ENCODE peak calls at places on chromosomes 2 and 18, in five cellular contexts. One of them, this sample, is unnamed.

GRCh38 chr2:68646303-68646702 is 2.9 kb downstream of the PROKR1 start:
- DNase-seq in astrocyte: no peak
- DNase-seq in heart right ventricle: no peak
- DNase-seq in GM23338: no peak
- DNase-seq in A549: peak
- DNase-seq in this sample: no peak

GRCh38 chr2:114065731-114066130 is 175.8 kb downstream of the ACTR3 start:
- DNase-seq in heart right ventricle: no peak
- DNase-seq in astrocyte: no peak
- DNase-seq in A549: no peak
- DNase-seq in GM23338: no peak
- DNase-seq in this sample: no peak

GRCh38 chr2:70949086-70949485 is 13.4 kb downstream of the ATP6V1B1 start:
- DNase-seq in A549: no peak
- DNase-seq in heart right ventricle: no peak
- DNase-seq in GM23338: no peak
- DNase-seq in astrocyte: no peak
- DNase-seq in this sample: no peak

GRCh38 chr2:234805826-234806225 is 146.0 kb upstream of the SH3BP4 start:
- DNase-seq in A549: no peak
- DNase-seq in heart right ventricle: no peak
- DNase-seq in GM23338: no peak
- DNase-seq in astrocyte: peak
- DNase-seq in this sample: no peak

GRCh38 chr18:58896268-58896667 is 31.6 kb downstream of the ZNF532 start:
- DNase-seq in heart right ventricle: no peak
- DNase-seq in astrocyte: no peak
- DNase-seq in GM23338: no peak
- DNase-seq in A549: no peak
- DNase-seq in this sample: no peak

GRCh38 chr18:3452750-3453539 is 3.0 kb downstream of the TGIF1 start:
- DNase-seq in astrocyte: peak
- DNase-seq in heart right ventricle: no peak
- DNase-seq in GM23338: no peak
- DNase-seq in A549: peak
- DNase-seq in this sample: no peak

GRCh38 chr2:189876271-189876670 is 92.0 kb downstream of the PMS1 start:
- DNase-seq in heart right ventricle: no peak
- DNase-seq in astrocyte: no peak
- DNase-seq in GM23338: no peak
- DNase-seq in A549: no peak
- DNase-seq in this sample: no peak

GRCh38 chr2:230137902-230138539 is 69.3 kb upstream of the SLC16A14 start:
- DNase-seq in A549: no peak
- DNase-seq in heart right ventricle: no peak
- DNase-seq in GM23338: no peak
- DNase-seq in astrocyte: peak
- DNase-seq in this sample: peak

GRCh38 chr2:156452971-156453370 is 16.8 kb downstream of the GPD2 start:
- DNase-seq in heart right ventricle: no peak
- DNase-seq in A549: no peak
- DNase-seq in GM23338: no peak
- DNase-seq in astrocyte: peak
- DNase-seq in this sample: no peak

GRCh38 chr2:158457826-158458616 is 1.3 kb downstream of the PKP4 start:
- DNase-seq in GM23338: peak
- DNase-seq in heart right ventricle: peak
- DNase-seq in A549: peak
- DNase-seq in astrocyte: peak
- DNase-seq in this sample: peak

GRCh38 chr2:135925571-135925970 is 49.3 kb upstream of the MCM6 start:
- DNase-seq in astrocyte: no peak
- DNase-seq in GM23338: no peak
- DNase-seq in heart right ventricle: no peak
- DNase-seq in A549: no peak
- DNase-seq in this sample: no peak

GRCh38 chr2:122706757-122707223 is 951.3 kb downstream of the TSN start:
- DNase-seq in A549: no peak
- DNase-seq in astrocyte: no peak
- DNase-seq in GM23338: no peak
- DNase-seq in heart right ventricle: no peak
- DNase-seq in this sample: no peak

GRCh38 chr2:26846881-26847662 is 860 bp upstream of the DPYSL5 start:
- DNase-seq in astrocyte: no peak
- DNase-seq in GM23338: peak
- DNase-seq in heart right ventricle: no peak
- DNase-seq in A549: no peak
- DNase-seq in this sample: no peak

DNA sequence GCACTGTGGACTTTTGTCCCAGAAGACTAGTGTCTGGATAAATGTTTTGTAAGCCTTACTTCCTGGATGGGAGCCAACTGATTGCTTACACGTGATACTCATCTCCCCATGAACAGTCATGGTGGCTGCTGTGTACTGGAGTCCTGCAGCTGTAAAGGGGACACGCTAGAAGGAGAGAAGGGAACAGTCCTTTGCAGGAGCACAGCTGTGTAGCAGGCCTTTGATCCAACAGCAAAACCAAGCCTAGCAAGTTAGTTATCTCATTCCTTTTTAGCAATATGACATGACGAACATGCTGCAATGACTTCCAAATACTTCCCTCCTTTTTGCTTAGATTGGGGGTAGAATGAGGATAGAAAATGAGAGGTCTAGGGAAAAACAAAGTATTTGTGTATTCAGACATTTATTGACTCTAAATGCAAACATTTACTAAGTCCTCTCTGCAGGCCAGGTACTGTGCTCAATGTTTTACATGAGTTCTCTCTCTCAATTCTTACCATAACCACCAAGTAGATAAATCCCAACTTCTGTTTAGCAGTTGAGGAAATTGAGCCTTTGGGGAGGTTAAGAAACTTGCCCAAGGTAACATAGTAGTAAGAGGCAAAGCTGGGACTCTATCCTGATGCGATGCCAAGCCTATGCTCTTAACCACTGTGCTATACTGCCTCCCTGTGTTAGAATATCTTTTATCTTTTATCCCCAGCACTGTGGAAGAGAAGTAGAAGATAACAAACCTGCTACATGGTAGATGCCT is 55.4 kb upstream of the CD28 start:
- DNase-seq in GM23338: peak
- DNase-seq in heart right ventricle: peak
- DNase-seq in astrocyte: peak
- DNase-seq in A549: peak
- DNase-seq in this sample: peak
- H3K27ac ChIP-seq in GM23338: no peak
- H3K27ac ChIP-seq in heart right ventricle: peak
- H3K27ac ChIP-seq in astrocyte: no peak
- H3K27ac ChIP-seq in A549: peak
- H3K27ac ChIP-seq in this sample: peak

DNA sequence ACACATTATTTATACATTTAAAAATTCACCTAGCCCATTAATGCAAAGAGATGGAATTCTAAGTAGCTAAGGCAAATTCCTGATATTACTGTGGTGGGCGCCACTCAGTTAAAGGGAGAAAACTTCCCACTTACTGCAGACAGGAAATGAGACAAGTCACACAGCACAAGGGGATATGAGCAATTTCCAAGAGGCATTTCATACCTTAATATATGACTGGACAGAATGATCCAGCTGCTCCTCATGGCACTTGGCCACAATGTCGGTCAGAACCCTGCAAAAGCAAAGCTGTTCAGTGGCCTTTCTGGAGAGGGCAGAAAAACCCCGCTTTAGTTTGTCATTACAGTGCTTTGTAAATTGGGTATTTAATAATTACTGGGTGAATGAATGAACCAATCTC is 121.4 kb upstream of the CCDC195 start:
- DNase-seq in A549: no peak
- DNase-seq in heart right ventricle: peak
- DNase-seq in astrocyte: peak
- DNase-seq in GM23338: no peak
- DNase-seq in this sample: peak
- TF ChIP-seq CTCF in A549: no peak
- TF ChIP-seq CTCF in heart right ventricle: no peak
- TF ChIP-seq CTCF in astrocyte: no peak
- TF ChIP-seq CTCF in GM23338: no peak
- TF ChIP-seq CTCF in this sample: no peak

GRCh38 chr2:219507555-219508443 is 6.5 kb upstream of the ASIC4 start:
- DNase-seq in heart right ventricle: no peak
- DNase-seq in astrocyte: no peak
- DNase-seq in GM23338: no peak
- DNase-seq in A549: no peak
- DNase-seq in this sample: no peak

GRCh38 chr2:219506153-219506801 is 7.6 kb downstream of the GMPPA start:
- DNase-seq in GM23338: no peak
- DNase-seq in A549: no peak
- DNase-seq in astrocyte: no peak
- DNase-seq in heart right ventricle: no peak
- DNase-seq in this sample: no peak

GRCh38 chr2:219505585-219505984 is 6.9 kb downstream of the GMPPA start:
- DNase-seq in heart right ventricle: no peak
- DNase-seq in A549: no peak
- DNase-seq in astrocyte: no peak
- DNase-seq in GM23338: no peak
- DNase-seq in this sample: no peak

GRCh38 chr2:219508444-219508734 is 5.9 kb upstream of the ASIC4 start:
- DNase-seq in astrocyte: no peak
- DNase-seq in heart right ventricle: no peak
- DNase-seq in GM23338: no peak
- DNase-seq in A549: no peak
- DNase-seq in this sample: no peak

DNA sequence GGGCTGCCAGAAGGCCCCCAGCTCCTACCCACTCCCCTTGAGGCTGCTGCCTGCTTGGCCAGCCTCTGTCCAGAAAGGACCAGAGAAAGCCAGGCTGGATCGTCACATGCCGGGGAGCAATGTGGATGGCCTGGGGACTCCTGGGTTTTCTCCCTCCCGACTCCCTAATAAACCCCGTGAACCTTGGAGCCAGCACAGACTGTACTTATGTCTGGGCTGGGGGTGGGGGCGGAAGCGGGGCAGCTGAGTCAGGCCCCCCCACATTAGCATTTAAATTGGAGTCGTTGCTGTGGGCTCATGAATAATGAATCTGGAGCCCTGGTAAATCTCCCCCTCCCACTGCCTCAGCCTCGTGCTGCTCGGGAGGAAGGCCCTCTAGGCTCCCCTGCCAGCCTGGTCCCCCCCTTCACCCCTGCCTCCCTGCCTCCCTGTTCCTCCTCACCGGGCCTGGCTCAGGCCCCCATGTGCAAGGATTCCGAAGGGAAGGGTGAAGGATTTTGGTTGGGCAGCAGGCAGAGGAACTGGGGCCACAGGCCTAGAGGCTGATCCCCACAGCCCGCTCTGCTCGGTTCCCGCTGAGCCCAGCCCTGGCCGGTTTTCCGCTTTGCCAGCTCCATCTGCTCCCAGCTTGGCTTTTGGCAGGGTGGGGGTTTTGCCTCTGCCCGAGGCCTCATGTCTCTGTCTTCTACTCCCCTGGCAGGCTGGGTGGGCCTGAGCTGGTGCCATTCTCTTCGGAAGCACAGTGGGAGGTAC is 7.3 kb upstream of the ASIC4 start:
- DNase-seq in A549: no peak
- DNase-seq in GM23338: peak
- DNase-seq in heart right ventricle: no peak
- DNase-seq in astrocyte: no peak
- DNase-seq in this sample: no peak
- H3K27ac ChIP-seq in A549: no peak
- H3K27ac ChIP-seq in GM23338: peak
- H3K27ac ChIP-seq in heart right ventricle: no peak
- H3K27ac ChIP-seq in astrocyte: no peak
- H3K27ac ChIP-seq in this sample: peak

DNA sequence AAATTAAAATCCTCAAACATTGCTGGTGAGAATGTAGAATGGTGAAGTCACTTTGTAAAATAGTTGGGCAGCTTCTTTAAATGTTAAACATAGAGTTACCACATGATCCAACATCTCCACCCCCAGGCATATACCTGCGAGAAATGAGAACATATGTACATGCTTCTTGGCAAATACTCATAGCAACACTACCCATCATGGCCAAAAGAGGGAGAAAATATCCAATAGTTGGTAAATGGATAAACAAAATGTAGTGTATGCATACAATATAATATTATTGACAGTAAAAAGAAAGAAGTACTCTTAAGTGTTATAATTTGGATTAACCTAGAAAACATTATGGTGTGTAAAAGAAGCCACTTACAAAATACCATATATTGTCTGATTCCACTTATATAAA is 185.9 kb downstream of the CDH7 start:
- DNase-seq in A549: no peak
- DNase-seq in heart right ventricle: no peak
- DNase-seq in GM23338: no peak
- DNase-seq in astrocyte: no peak
- DNase-seq in this sample: no peak
- TF ChIP-seq CTCF in A549: no peak
- TF ChIP-seq CTCF in heart right ventricle: no peak
- TF ChIP-seq CTCF in GM23338: no peak
- TF ChIP-seq CTCF in astrocyte: no peak
- TF ChIP-seq CTCF in this sample: no peak

DNA sequence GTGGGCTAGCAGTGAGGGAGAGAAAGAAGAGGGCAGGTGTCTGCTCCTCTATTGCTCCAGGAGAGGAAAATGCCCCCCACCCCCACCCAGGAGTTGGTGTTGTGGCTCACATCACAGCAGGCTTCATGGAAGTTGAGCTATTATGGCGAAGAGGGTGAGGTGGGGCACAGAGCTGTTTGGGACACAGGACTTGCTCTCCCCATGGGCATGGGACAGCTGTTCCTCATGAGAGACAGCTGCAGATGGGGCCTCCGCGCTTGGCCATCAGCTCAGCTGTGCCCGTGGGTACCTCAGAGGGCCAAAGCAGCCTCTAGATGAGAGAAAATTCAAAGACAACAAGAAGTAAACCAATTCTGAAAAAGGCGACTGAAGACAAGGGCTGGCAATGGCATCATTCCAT is 136.3 kb downstream of the BCL2 start:
- DNase-seq in heart right ventricle: no peak
- DNase-seq in GM23338: no peak
- DNase-seq in A549: no peak
- DNase-seq in astrocyte: no peak
- DNase-seq in this sample: no peak
- H3K27ac ChIP-seq in heart right ventricle: no peak
- H3K27ac ChIP-seq in GM23338: no peak
- H3K27ac ChIP-seq in A549: no peak
- H3K27ac ChIP-seq in astrocyte: no peak
- H3K27ac ChIP-seq in this sample: no peak

GRCh38 chr2:73983322-73984202 is 1.1 kb upstream of the TET3 start:
- DNase-seq in heart right ventricle: no peak
- DNase-seq in GM23338: peak
- DNase-seq in astrocyte: no peak
- DNase-seq in A549: peak
- DNase-seq in this sample: peak

GRCh38 chr2:73980566-73980965 is 4.1 kb upstream of the TET3 start:
- DNase-seq in GM23338: no peak
- DNase-seq in A549: no peak
- DNase-seq in astrocyte: no peak
- DNase-seq in heart right ventricle: no peak
- DNase-seq in this sample: no peak

GRCh38 chr2:73979686-73980085 is 5.0 kb upstream of the TET3 start:
- DNase-seq in heart right ventricle: no peak
- DNase-seq in A549: peak
- DNase-seq in GM23338: no peak
- DNase-seq in astrocyte: peak
- DNase-seq in this sample: peak

GRCh38 chr2:73982140-73982617 is 2.5 kb upstream of the TET3 start:
- DNase-seq in astrocyte: peak
- DNase-seq in GM23338: no peak
- DNase-seq in A549: peak
- DNase-seq in heart right ventricle: no peak
- DNase-seq in this sample: peak

GRCh38 chr2:73981081-73981968 is 3.4 kb upstream of the TET3 start:
- DNase-seq in heart right ventricle: no peak
- DNase-seq in astrocyte: no peak
- DNase-seq in GM23338: peak
- DNase-seq in A549: peak
- DNase-seq in this sample: no peak
- TF ChIP-seq CTCF in heart right ventricle: no peak
- TF ChIP-seq CTCF in astrocyte: no peak
- TF ChIP-seq CTCF in GM23338: no peak
- TF ChIP-seq CTCF in A549: no peak
- TF ChIP-seq CTCF in this sample: no peak